ENCODE peak calls at places on chromosomes 16 and 17, in ten cellular contexts. U, E, V, T, P, R, B, D, Z and H are unnamed samples.

GRCh38 chr16:78392585-78393195 is 293.2 kb downstream of the WWOX start:
- DNase-seq in P (no peak), B (no peak), U (no peak), R (no peak), V (no peak), D (no peak), Z (no peak), E (no peak), T (no peak), H (no peak)

GRCh38 chr16:89368604-89369249 is 121.6 kb downstream of the ANKRD11 start:
- DNase-seq in Z (no peak), B (no peak), P (no peak), U (no peak), D (no peak), V (no peak), E (no peak), R (no peak), T (no peak), H (no peak)

GRCh38 chr17:40582328-40582901 is 17.1 kb upstream of the CCR7 start:
- DNase-seq in R (no peak), U (peak; percentile 39), T (peak; percentile 65), V (no peak), B (peak; percentile 53), E (peak; percentile 80), P (peak; percentile 83), D (peak; percentile 72), Z (peak; percentile 70), H (peak; percentile 42)

GRCh38 chr17:29612404-29613370 is 10.0 kb downstream of the CORO6 start:
- DNase-seq in B (no peak), P (no peak), V (no peak), E (peak; percentile 64), Z (peak; percentile 68), D (no peak), R (no peak), T (no peak), U (no peak), H (no peak)

GRCh38 chr17:45227631-45228120 is 6.0 kb downstream of the FMNL1 start:
- DNase-seq in D (no peak), T (no peak), V (no peak), B (peak; percentile 32), E (peak; percentile 54), U (no peak), Z (peak; percentile 50), P (no peak), R (no peak), H (no peak)

GRCh38 chr16:31429314-31429713 is 1.2 kb upstream of the COX6A2 start:
- DNase-seq in T (peak; percentile 42), D (no peak), Z (no peak), V (no peak), P (no peak), E (no peak), U (no peak), B (peak; percentile 49), R (no peak), H (no peak)

GRCh38 chr16:87747626-87748025 is 18.2 kb downstream of the KLHDC4 start:
- DNase-seq in R (no peak), U (peak; percentile 70), D (no peak), T (no peak), V (no peak), E (no peak), B (no peak), P (no peak), Z (no peak), H (no peak)

GRCh38 chr17:47063475-47063874 is 84.4 kb upstream of the RPRML start:
- DNase-seq in D (no peak), T (no peak), E (no peak), U (no peak), P (no peak), V (no peak), R (no peak), Z (no peak), B (no peak), H (no peak)

DNA sequence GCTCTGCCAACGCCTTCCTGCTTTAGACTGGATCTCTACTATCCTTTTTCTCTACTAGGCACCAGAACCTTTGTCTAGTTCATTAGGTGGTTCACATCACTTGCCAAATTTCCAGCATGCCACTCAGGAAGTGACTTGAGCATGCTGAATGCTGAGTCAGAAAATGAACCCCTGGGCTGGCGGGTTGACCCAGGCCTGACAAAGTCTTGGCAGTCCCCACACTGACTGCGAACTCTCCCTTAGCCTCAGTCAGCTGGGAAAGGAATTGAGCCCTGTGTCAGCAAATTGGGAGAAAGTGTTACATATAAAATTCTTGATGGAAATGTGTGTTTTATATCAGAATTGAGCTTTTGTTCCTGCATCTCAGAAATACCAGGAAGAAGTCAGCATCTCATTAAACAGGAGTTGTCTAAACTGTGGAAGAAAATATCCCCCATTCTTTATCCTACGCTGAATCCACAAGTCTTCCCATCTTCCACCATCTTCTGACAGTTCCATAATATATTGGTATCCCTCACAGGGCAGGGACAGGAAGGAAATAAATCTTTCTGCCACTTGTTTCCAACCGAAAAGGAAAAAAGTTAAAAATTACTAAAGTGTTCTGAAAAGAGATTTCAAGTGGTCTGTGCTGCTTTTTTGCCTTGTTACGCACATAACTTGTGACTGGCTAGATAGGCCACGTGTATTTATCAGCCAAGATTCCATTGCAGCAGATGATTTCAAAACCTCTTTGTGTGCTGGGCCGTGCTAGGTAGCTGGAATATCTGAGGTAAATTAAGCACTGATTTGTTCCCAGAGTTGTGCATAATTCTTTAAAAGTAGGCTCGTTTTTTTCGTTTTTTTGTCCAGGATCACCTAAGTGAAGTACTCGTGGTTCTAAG is 16.7 kb upstream of the SLC12A3 start:
- DNase-seq in T (peak; percentile 43), Z (peak; percentile 61), P (no peak), D (no peak), U (no peak), V (no peak), E (peak; percentile 67), R (no peak), B (peak; percentile 50), H (no peak)
- H3K27ac ChIP-seq in T (no peak overlapping the region), Z (no peak overlapping the region), P (no peak overlapping the region), D (no peak overlapping the region), U (no peak overlapping the region), V (peak overlapping the region; percentile 21), E (no peak overlapping the region), R (peak overlapping the region; percentile 26), B (no peak overlapping the region), H (no peak overlapping the region)

GRCh38 chr17:37614391-37614790 is 5.2 kb upstream of the SYNRG start:
- DNase-seq in R (no peak), U (no peak), T (no peak), Z (no peak), B (no peak), E (no peak), P (no peak), D (no peak), V (no peak), H (no peak)
- H3K27ac ChIP-seq in R (no peak overlapping the region), U (no peak overlapping the region), T (no peak overlapping the region), Z (no peak overlapping the region), B (no peak overlapping the region), E (no peak overlapping the region), P (no peak overlapping the region), D (no peak overlapping the region), V (no peak overlapping the region), H (no peak overlapping the region)

GRCh38 chr17:17141279-17141678 is 64.9 kb downstream of the PLD6 start:
- DNase-seq in B (no peak), Z (no peak), V (no peak), E (peak; percentile 50), T (no peak), R (no peak), P (no peak), U (peak; percentile 72), D (no peak), H (no peak)

GRCh38 chr17:17137731-17138585 is 68.2 kb downstream of the PLD6 start:
- DNase-seq in D (no peak), R (no peak), V (no peak), Z (peak; percentile 52), T (no peak), E (peak; percentile 32), B (no peak), P (no peak), U (no peak), H (no peak)

GRCh38 chr17:17140590-17140980 is 65.5 kb downstream of the PLD6 start:
- DNase-seq in B (no peak), P (no peak), E (peak; percentile 40), Z (no peak), U (peak; percentile 66), R (no peak), T (no peak), V (peak; percentile 66), D (no peak), H (no peak)

GRCh38 chr17:17141860-17142552 is 64.1 kb downstream of the PLD6 start:
- DNase-seq in D (peak; percentile 34), E (peak; percentile 80), V (no peak), P (peak; percentile 39), Z (peak; percentile 77), B (no peak), T (no peak), U (peak; percentile 90), R (no peak), H (peak; percentile 38)

DNA sequence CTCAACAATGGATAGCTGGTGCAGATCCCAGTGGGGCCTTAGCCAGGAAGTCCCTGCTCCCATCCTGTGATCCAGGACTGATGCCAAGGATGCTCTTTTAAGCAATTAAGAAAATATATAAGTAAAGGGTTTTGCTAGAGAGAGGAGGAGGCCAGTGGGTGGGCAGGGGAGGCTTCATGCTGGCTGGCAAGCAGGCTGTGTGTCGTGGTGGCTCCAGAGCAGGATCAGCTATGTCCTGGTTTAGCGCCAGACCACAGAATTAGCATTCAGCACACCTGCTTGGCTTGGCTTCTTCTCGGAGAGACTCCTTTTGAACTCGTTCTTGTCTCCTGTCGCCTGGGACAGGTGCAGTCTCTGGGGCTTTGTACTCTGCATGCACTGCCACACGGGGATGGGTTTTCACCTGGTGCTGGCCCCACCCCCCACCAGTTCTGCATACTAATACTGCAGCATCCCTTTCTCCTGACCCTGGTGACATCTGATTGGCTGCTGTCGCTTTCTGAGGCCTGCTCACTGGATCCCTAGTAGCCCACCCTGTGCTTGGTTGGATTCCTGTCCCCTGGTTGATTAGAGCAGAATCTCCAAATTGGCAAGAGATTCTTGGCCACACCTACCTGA is 66.1 kb downstream of the PLD6 start:
- DNase-seq in P (no peak), R (no peak), V (no peak), B (no peak), E (peak; percentile 30), T (no peak), U (peak; percentile 73), Z (no peak), D (no peak), H (no peak)
- H3K27ac ChIP-seq in P (no peak overlapping the region), R (peak overlapping the region; percentile 44), V (peak overlapping the region; percentile 9), B (no peak overlapping the region), E (no peak overlapping the region), T (peak overlapping the region; percentile 6), U (no peak overlapping the region), Z (no peak overlapping the region), D (no peak overlapping the region), H (no peak overlapping the region)

DNA sequence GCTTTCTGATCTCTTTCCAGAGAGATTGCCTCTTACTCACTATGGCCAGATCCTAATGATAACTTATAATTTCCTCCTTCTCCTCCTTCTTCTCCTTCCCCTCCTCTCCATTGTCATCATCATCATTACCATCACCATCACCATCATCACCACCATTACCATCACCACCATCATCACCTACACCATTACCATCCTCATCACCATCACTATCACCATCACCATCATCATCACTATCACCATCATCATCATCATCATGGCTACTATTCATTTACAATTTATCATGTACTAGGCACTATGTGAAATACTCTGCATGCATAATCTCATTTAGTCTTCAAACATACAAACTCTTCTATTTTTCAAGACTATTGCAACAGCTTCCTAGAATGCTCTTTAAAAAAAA is 540.9 kb upstream of the C16orf82 start:
- DNase-seq in R (no peak), P (no peak), V (no peak), B (no peak), T (no peak), D (no peak), Z (no peak), U (no peak), E (no peak), H (no peak)
- H3K27ac ChIP-seq in R (no peak overlapping the region), P (no peak overlapping the region), V (no peak overlapping the region), B (no peak overlapping the region), T (no peak overlapping the region), D (no peak overlapping the region), Z (no peak overlapping the region), U (no peak overlapping the region), E (no peak overlapping the region), H (no peak overlapping the region)